ENCODE peak calls at places on chromosomes 2 and 18, in six cellular contexts. H is cardiac fibroblast; I is ascending aorta; V is CD8-positive, alpha-beta T cell; E is testis; P is spleen. L is an unnamed sample.

GRCh38 chr18:63091671-63092364 is 227.8 kb downstream of the BCL2 start:
- DNase-seq in H (no peak), I (no peak), V (no peak), E (no peak), P (no peak), L (no peak)

GRCh38 chr2:3476386-3477033 is 42.8 kb downstream of the ADI1 start:
- DNase-seq in H (peak), I (no peak), V (no peak), E (peak), P (peak), L (no peak)

GRCh38 chr2:167013227-167013626 is 124.9 kb downstream of the XIRP2 start:
- DNase-seq in H (no peak), I (no peak), V (no peak), E (no peak), P (no peak), L (no peak)

GRCh38 chr2:173962036-173962435 is 3.1 kb downstream of the SP3 start:
- DNase-seq in H (peak), I (no peak), V (no peak), E (no peak), P (no peak), L (no peak)

GRCh38 chr18:32771169-32771751 is 1.6 kb downstream of the KLHL14 start:
- DNase-seq in H (no peak), I (no peak), V (no peak), E (no peak), P (peak), L (no peak)

GRCh38 chr2:134466141-134466540 is 212.3 kb downstream of the MGAT5 start:
- DNase-seq in H (peak), I (no peak), V (no peak), E (peak), P (no peak), L (no peak)

GRCh38 chr2:126637393-126637792 is 18.6 kb upstream of the GYPC start:
- DNase-seq in H (no peak), I (no peak), V (no peak), E (no peak), P (no peak), L (no peak)

GRCh38 chr2:148303166-148303565 is 282.3 kb downstream of the MBD5 start:
- DNase-seq in H (no peak), I (no peak), V (no peak), E (no peak), P (no peak), L (peak)

GRCh38 chr18:68848242-68848641 is 50.4 kb downstream of the CCDC102B start:
- DNase-seq in H (no peak), I (no peak), V (no peak), E (no peak), P (no peak), L (no peak)

GRCh38 chr2:228688007-228688645 is 506.6 kb upstream of the SPHKAP start:
- DNase-seq in H (peak), I (no peak), V (no peak), E (no peak), P (no peak), L (peak)

GRCh38 chr2:74530239-74531161 is 767 bp downstream of the HTRA2 start:
- DNase-seq in H (peak), I (no peak), V (no peak), E (peak), P (peak), L (no peak)

GRCh38 chr2:38016177-38016576 is 59.8 kb downstream of the CYP1B1 start:
- DNase-seq in H (no peak), I (no peak), V (no peak), E (no peak), P (no peak), L (no peak)

GRCh38 chr18:9400197-9400596 is 65.6 kb downstream of the TWSG1 start:
- DNase-seq in H (no peak), I (no peak), V (no peak), E (no peak), P (no peak), L (no peak)

GRCh38 chr2:20624156-20624883 is 26.6 kb downstream of the HS1BP3 start:
- DNase-seq in H (no peak), I (peak), V (no peak), E (no peak), P (peak), L (no peak)

GRCh38 chr2:88686320-88686719 is 5.2 kb upstream of the RPIA start:
- DNase-seq in H (no peak), I (no peak), V (no peak), E (no peak), P (no peak), L (no peak)

GRCh38 chr2:131517106-131517831 is 10.4 kb upstream of the CCDC74A start:
- DNase-seq in H (no peak), I (no peak), V (no peak), E (no peak), P (peak), L (no peak)

GRCh38 chr2:231475965-231476364 is 11.7 kb upstream of the NCL start:
- DNase-seq in H (no peak), I (no peak), V (no peak), E (no peak), P (no peak), L (no peak)

GRCh38 chr2:69119104-69119503 is 106.1 kb downstream of the ANTXR1 start:
- DNase-seq in H (no peak), I (peak), V (no peak), E (no peak), P (no peak), L (no peak)

GRCh38 chr2:133526468-133526769 is 41.8 kb downstream of the NCKAP5 start:
- DNase-seq in H (no peak), I (no peak), V (no peak), E (no peak), P (no peak), L (no peak)

GRCh38 chr2:188042412-188042811 is 249.3 kb upstream of the GULP1 start:
- DNase-seq in H (peak), I (no peak), V (no peak), E (no peak), P (no peak), L (peak)

GRCh38 chr2:6919912-6920905 is 3.0 kb downstream of the RNF144A start:
- DNase-seq in H (no peak), I (no peak), V (no peak), E (no peak), P (no peak), L (no peak)

DNA sequence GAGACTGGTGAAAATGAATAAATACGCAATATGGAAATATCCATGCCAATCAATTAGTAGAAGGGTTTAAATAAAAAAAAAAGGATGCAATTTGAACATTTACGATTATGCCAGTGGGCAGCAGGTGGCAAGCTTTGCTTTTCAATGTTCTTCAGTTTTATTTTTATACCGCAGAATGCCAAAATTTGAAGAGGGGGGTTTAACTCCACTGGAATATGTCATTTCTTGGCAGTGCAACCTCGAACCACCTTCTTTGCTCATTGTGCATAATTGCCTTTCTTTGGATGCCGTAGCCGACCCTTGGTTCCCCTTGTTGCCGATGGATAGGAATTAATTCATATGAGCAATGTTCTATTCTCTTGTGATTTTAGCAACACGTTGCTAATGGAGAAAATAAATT is 88.0 kb downstream of the LTBP1 start:
- DNase-seq in H (peak), I (peak), V (no peak), E (no peak), P (no peak), L (no peak)
- H3K4me3 ChIP-seq in H (no peak), I (peak), V (no peak), E (no peak), P (no peak), L (no peak)

DNA sequence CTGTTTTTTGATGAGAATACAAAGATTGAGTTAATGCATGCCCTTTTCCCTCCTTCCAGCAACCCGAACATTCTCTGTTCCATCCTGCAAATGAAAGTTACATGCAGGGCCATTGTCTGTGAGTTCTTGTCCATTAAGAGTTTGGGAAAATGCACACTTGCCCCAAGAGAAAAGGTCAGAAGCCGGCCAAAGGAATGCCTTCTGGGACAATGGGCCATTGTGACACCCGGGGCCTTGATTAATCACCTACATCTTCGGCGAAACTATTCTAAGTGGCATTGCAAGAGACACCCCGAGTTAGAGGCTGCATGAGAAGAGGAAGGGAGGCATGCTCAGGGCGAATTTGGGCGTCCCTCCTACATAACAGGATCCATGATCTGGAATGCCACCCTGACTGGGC is 73.7 kb upstream of the COPS8 start:
- DNase-seq in H (no peak), I (no peak), V (no peak), E (no peak), P (no peak), L (no peak)
- H3K4me3 ChIP-seq in H (no peak), I (no peak), V (no peak), E (no peak), P (no peak), L (no peak)

DNA sequence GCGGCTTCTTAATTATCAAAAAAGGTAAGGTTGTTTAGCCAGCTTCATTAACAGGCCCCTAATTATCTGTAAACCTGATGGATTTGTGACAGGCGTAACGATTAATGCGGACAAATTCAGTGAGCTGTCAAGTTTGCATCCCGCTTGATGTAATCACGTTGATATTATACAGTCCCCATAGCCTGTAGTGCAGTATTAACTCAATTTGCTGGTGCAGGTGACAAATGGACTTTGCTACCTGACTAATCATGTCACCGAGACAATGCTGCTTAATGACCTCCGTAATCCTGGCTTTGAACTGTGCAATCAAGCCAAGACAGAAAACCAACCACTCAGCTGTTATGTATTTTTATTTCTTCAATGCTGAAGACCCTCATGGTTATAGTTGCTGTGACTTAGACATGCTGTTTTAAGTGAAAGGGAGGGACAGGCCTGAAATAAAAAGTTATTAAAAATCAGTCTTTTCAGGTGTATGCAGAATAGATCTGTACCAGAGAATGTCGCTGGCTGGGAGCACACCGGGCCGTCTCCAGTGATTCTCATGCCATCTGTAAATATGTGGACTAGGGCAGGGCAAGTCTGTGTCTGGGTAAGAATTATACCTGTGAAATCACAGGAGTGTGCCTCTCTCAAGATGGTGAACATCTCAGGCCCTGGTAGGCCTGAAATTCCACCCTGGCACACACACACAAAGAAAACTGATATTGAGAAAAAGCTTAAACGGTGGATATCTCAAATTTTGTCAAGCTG is 4.3 kb downstream of the TSHZ1 start:
- DNase-seq in H (no peak), I (no peak), V (no peak), E (no peak), P (no peak), L (no peak)
- H3K4me3 ChIP-seq in H (no peak), I (no peak), V (no peak), E (no peak), P (no peak), L (no peak)

DNA sequence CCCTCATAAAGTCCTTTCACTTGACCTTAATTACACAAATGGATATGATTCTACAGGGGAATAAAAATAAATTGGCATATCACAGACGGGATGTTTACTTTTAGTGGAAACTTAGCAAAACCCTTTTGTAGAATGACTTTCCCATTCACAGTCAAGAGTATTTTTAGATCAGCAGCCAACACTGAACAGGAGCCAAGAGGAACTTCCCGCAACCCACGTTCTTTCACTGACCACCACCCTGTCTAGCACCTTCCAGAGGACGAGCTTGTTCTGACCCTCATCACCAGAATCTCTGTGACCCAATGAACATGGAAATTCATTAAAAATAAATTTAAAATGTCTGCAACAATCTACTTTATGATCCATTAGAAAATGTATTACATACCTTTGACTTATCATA is 119.0 kb upstream of the SNTG2 start:
- DNase-seq in H (no peak), I (no peak), V (no peak), E (no peak), P (no peak), L (no peak)
- H3K4me3 ChIP-seq in H (no peak), I (no peak), V (no peak), E (no peak), P (no peak), L (no peak)

GRCh38 chr2:239265681-239266435 is 135.0 kb downstream of the HDAC4 start:
- DNase-seq in H (no peak), I (no peak), V (no peak), E (peak), P (peak), L (no peak)

GRCh38 chr2:239268082-239268481 is 132.7 kb downstream of the HDAC4 start:
- DNase-seq in H (no peak), I (peak), V (no peak), E (peak), P (peak), L (no peak)

GRCh38 chr2:239266436-239266770 is 134.4 kb downstream of the HDAC4 start:
- DNase-seq in H (no peak), I (no peak), V (no peak), E (no peak), P (no peak), L (no peak)

GRCh38 chr2:239267411-239267941 is 133.3 kb downstream of the HDAC4 start:
- DNase-seq in H (peak), I (peak), V (peak), E (peak), P (peak), L (peak)

DNA sequence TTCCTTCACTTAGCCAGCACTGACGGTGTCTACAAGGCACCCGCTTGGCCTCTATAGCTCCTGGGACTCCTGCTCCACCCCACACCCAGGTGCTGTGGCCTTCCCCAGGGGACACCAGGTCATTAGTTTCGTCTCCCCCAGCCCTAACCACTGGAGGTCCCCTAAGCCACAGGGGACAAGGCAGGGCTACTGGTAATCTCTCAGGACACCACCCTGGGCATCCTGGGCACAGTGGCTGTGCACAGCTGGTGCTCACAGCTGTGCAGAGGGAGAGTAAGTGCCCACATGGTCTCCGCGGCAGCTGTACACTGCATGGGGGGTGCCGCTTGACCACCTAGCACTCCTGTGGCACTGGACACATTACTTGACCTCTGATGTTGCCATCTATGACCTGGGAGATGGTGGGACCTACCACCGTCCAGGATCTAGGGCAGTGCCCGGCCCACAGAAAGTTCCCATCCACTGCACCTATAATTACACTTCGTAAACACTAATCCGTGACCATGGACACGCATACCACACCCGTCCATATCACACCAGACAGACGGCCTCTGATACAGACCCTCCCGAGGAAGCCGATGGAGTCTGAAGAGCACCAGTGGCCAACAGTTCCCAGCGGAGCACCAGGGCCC is 133.9 kb downstream of the HDAC4 start:
- DNase-seq in H (no peak), I (no peak), V (no peak), E (no peak), P (peak), L (no peak)
- H3K4me3 ChIP-seq in H (no peak), I (no peak), V (peak), E (no peak), P (no peak), L (no peak)